ENCODE peak calls at places on chromosomes 16 and 17, in seven cellular contexts. E, N, R, W, A, J and V are unnamed samples.

GRCh38 chr16:49824600-49824999 is 31.3 kb downstream of the ZNF423 start:
- DNase-seq in E (no peak), N (no peak), R (no peak), W (no peak), A (no peak), J (no peak), V (no peak)

GRCh38 chr17:60165223-60165622 is 15.4 kb downstream of the CA4 start:
- DNase-seq in E (no peak), N (no peak), R (no peak), W (no peak), A (no peak), J (no peak), V (no peak)

GRCh38 chr17:17205368-17206148 is 575 bp downstream of the PLD6 start:
- DNase-seq in E (no peak), N (peak; percentile 15), R (peak; percentile 57), W (peak; percentile 41), A (peak; percentile 58), J (peak; percentile 75), V (peak; percentile 87)

GRCh38 chr16:68893710-68894705 is 50.7 kb downstream of the TANGO6 start:
- DNase-seq in E (no peak), N (no peak), R (no peak), W (no peak), A (no peak), J (no peak), V (no peak)

GRCh38 chr17:64780096-64781012 is 118.2 kb upstream of the SMURF2 start:
- DNase-seq in E (no peak), N (peak; percentile 89), R (peak; percentile 57), W (peak; percentile 60), A (peak; percentile 81), J (peak; percentile 86), V (peak; percentile 80)

GRCh38 chr17:65093930-65094329 is 37.4 kb upstream of the GNA13 start:
- DNase-seq in E (no peak), N (no peak), R (no peak), W (no peak), A (no peak), J (no peak), V (no peak)

GRCh38 chr16:15672514-15673167 is 22.6 kb downstream of the NDE1 start:
- DNase-seq in E (no peak), N (peak; percentile 99), R (no peak), W (peak; percentile 88), A (peak; percentile 7), J (peak; percentile 91), V (no peak)

GRCh38 chr16:87246269-87247065 is 70.7 kb downstream of the C16orf95 start:
- DNase-seq in E (peak; percentile 65), N (no peak), R (no peak), W (no peak), A (no peak), J (no peak), V (no peak)

GRCh38 chr17:28549274-28550132 is 2.9 kb downstream of the UNC119 start:
- DNase-seq in E (no peak), N (no peak), R (no peak), W (no peak), A (no peak), J (no peak), V (no peak)

GRCh38 chr17:14355556-14355955 is 54.7 kb downstream of the HS3ST3B1 start:
- DNase-seq in E (no peak), N (no peak), R (no peak), W (no peak), A (no peak), J (no peak), V (no peak)

GRCh38 chr16:46817961-46818360 is 13.0 kb downstream of the C16orf87 start:
- DNase-seq in E (no peak), N (no peak), R (no peak), W (no peak), A (no peak), J (no peak), V (no peak)

GRCh38 chr17:50079334-50080095 is 15.6 kb upstream of the PDK2 start:
- DNase-seq in E (no peak), N (peak; percentile 24), R (no peak), W (peak; percentile 54), A (peak; percentile 86), J (no peak), V (no peak)

GRCh38 chr16:66240088-66240487 is 126.4 kb upstream of the CDH5 start:
- DNase-seq in E (no peak), N (no peak), R (no peak), W (no peak), A (no peak), J (no peak), V (no peak)

GRCh38 chr16:81713796-81714195 is 65.3 kb upstream of the PLCG2 start:
- DNase-seq in E (no peak), N (no peak), R (no peak), W (no peak), A (no peak), J (no peak), V (no peak)

GRCh38 chr17:59668816-59669215 is 38.4 kb downstream of the PTRH2 start:
- DNase-seq in E (no peak), N (no peak), R (no peak), W (peak; percentile 24), A (no peak), J (no peak), V (no peak)

GRCh38 chr16:80803341-80804060 is 897 bp downstream of the CDYL2 start:
- DNase-seq in E (no peak), N (no peak), R (no peak), W (peak; percentile 43), A (no peak), J (peak; percentile 35), V (peak; percentile 53)

GRCh38 chr16:59126486-59126885 is 392.4 kb upstream of the GOT2 start:
- DNase-seq in E (no peak), N (no peak), R (no peak), W (no peak), A (no peak), J (no peak), V (no peak)

GRCh38 chr17:43582426-43582825 is 36.3 kb upstream of the ETV4 start:
- DNase-seq in E (no peak), N (no peak), R (no peak), W (no peak), A (no peak), J (no peak), V (no peak)

GRCh38 chr17:29116652-29117439 is 63.4 kb downstream of the MYO18A start:
- DNase-seq in E (no peak), N (no peak), R (peak; percentile 55), W (peak; percentile 72), A (peak; percentile 84), J (peak; percentile 75), V (peak; percentile 77)

GRCh38 chr16:68993885-68994284 is 111.6 kb upstream of the HAS3 start:
- DNase-seq in E (no peak), N (no peak), R (no peak), W (peak; percentile 42), A (peak; percentile 4), J (no peak), V (no peak)

GRCh38 chr17:2369551-2370210 is 31.2 kb downstream of the MNT start:
- DNase-seq in E (no peak), N (no peak), R (no peak), W (no peak), A (no peak), J (no peak), V (no peak)

GRCh38 chr17:35540589-35541404 is 3.3 kb upstream of the SLFN12L start:
- DNase-seq in E (no peak), N (no peak), R (no peak), W (peak; percentile 19), A (no peak), J (peak; percentile 80), V (no peak)

GRCh38 chr16:72894291-72895151 is 153.4 kb downstream of the ZFHX3 start:
- DNase-seq in E (no peak), N (no peak), R (peak; percentile 57), W (peak; percentile 83), A (no peak), J (no peak), V (no peak)

GRCh38 chr16:66335704-66336329 is 30.7 kb upstream of the CDH5 start:
- DNase-seq in E (peak; percentile 94), N (peak; percentile 74), R (peak; percentile 92), W (no peak), A (peak; percentile 41), J (no peak), V (no peak)

GRCh38 chr17:63772801-63773271 is 561 bp downstream of the CCDC47 start:
- DNase-seq in E (no peak), N (no peak), R (no peak), W (peak; percentile 17), A (no peak), J (no peak), V (no peak)

GRCh38 chr17:77516902-77517301 is 376.1 kb downstream of the SEC14L1 start:
- DNase-seq in E (no peak), N (no peak), R (no peak), W (no peak), A (no peak), J (no peak), V (no peak)

GRCh38 chr16:77951788-77952187 is 70.6 kb upstream of the CLEC3A start:
- DNase-seq in E (peak; percentile 65), N (peak; percentile 49), R (peak; percentile 56), W (no peak), A (peak; percentile 5), J (no peak), V (peak; percentile 20)

GRCh38 chr17:81142301-81143199 is 22.8 kb upstream of the PVALEF start:
- DNase-seq in E (peak; percentile 71), N (peak; percentile 61), R (peak; percentile 90), W (peak; percentile 91), A (peak; percentile 81), J (peak; percentile 82), V (peak; percentile 79)

GRCh38 chr17:2690165-2691068 is 21.1 kb downstream of the CLUH start:
- DNase-seq in E (no peak), N (no peak), R (no peak), W (peak; percentile 7), A (no peak), J (no peak), V (no peak)

GRCh38 chr16:57612494-57612893 is 15.9 kb upstream of the ADGRG1 start:
- DNase-seq in E (no peak), N (no peak), R (no peak), W (no peak), A (no peak), J (peak; percentile 8), V (no peak)

GRCh38 chr17:18323007-18323406 is 7.9 kb downstream of the SMCR8 start:
- DNase-seq in E (no peak), N (no peak), R (no peak), W (peak; percentile 37), A (no peak), J (no peak), V (no peak)

GRCh38 chr17:47063475-47063874 is 84.4 kb upstream of the RPRML start:
- DNase-seq in E (no peak), N (no peak), R (no peak), W (no peak), A (no peak), J (no peak), V (no peak)

GRCh38 chr17:37642706-37643105 is 540 bp downstream of the DDX52 start:
- DNase-seq in E (no peak), N (no peak), R (peak; percentile 34), W (peak; percentile 19), A (no peak), J (no peak), V (no peak)